ENCODE peak calls at places on chromosomes 7 and 10, in seven cellular contexts. One of them, this sample, is unnamed. For H3K27me3 and H3K4me1, the result is how much of the 10 kb centered on the place peaks cover.

GRCh38 chr7:73612598-73613269 is 11.6 kb downstream of the MLXIPL start:
- DNase-seq in adipocyte: peak
- DNase-seq in colonic mucosa: peak
- DNase-seq in SK-N-SH: no peak
- DNase-seq in HepG2: peak
- DNase-seq in ascending aorta: no peak
- DNase-seq in mammary epithelial cell: peak
- DNase-seq in this sample: peak

GRCh38 chr10:112832361-112832878 is 117.6 kb upstream of the TCF7L2 start:
- DNase-seq in adipocyte: no peak
- DNase-seq in colonic mucosa: no peak
- DNase-seq in SK-N-SH: no peak
- DNase-seq in HepG2: no peak
- DNase-seq in ascending aorta: no peak
- DNase-seq in mammary epithelial cell: peak
- DNase-seq in this sample: no peak

GRCh38 chr7:19519443-19519977 is 189.3 kb downstream of the POLR1F start:
- DNase-seq in adipocyte: no peak
- DNase-seq in colonic mucosa: no peak
- DNase-seq in SK-N-SH: no peak
- DNase-seq in HepG2: no peak
- DNase-seq in ascending aorta: no peak
- DNase-seq in mammary epithelial cell: peak
- DNase-seq in this sample: no peak

GRCh38 chr10:71509444-71509843 is 112.7 kb downstream of the CDH23 start:
- DNase-seq in adipocyte: no peak
- DNase-seq in colonic mucosa: no peak
- DNase-seq in SK-N-SH: no peak
- DNase-seq in HepG2: no peak
- DNase-seq in ascending aorta: no peak
- DNase-seq in mammary epithelial cell: no peak
- DNase-seq in this sample: no peak

GRCh38 chr7:50068026-50068425 is 25.0 kb downstream of the ZPBP start:
- DNase-seq in adipocyte: no peak
- DNase-seq in colonic mucosa: peak
- DNase-seq in SK-N-SH: no peak
- DNase-seq in HepG2: peak
- DNase-seq in ascending aorta: no peak
- DNase-seq in mammary epithelial cell: peak
- DNase-seq in this sample: peak

GRCh38 chr7:105935250-105935649 is 27.8 kb upstream of the CDHR3 start:
- DNase-seq in adipocyte: no peak
- DNase-seq in colonic mucosa: no peak
- DNase-seq in SK-N-SH: no peak
- DNase-seq in HepG2: no peak
- DNase-seq in ascending aorta: no peak
- DNase-seq in mammary epithelial cell: no peak
- DNase-seq in this sample: no peak

GRCh38 chr10:59675812-59676211 is 33.8 kb downstream of the SLC16A9 start:
- DNase-seq in adipocyte: no peak
- DNase-seq in colonic mucosa: peak
- DNase-seq in SK-N-SH: no peak
- DNase-seq in HepG2: peak
- DNase-seq in ascending aorta: no peak
- DNase-seq in mammary epithelial cell: no peak
- DNase-seq in this sample: no peak

GRCh38 chr7:47497367-47498096 is 84.4 kb downstream of the TNS3 start:
- DNase-seq in adipocyte: no peak
- DNase-seq in colonic mucosa: no peak
- DNase-seq in SK-N-SH: peak
- DNase-seq in HepG2: no peak
- DNase-seq in ascending aorta: no peak
- DNase-seq in mammary epithelial cell: no peak
- DNase-seq in this sample: no peak

GRCh38 chr7:80047032-80047431 is 87.6 kb upstream of the GNAI1 start:
- DNase-seq in adipocyte: no peak
- DNase-seq in colonic mucosa: no peak
- DNase-seq in SK-N-SH: no peak
- DNase-seq in HepG2: no peak
- DNase-seq in ascending aorta: no peak
- DNase-seq in mammary epithelial cell: no peak
- DNase-seq in this sample: no peak

GRCh38 chr7:158395780-158396214 is 191.8 kb downstream of the PTPRN2 start:
- DNase-seq in adipocyte: no peak
- DNase-seq in colonic mucosa: peak
- DNase-seq in SK-N-SH: no peak
- DNase-seq in HepG2: no peak
- DNase-seq in ascending aorta: no peak
- DNase-seq in mammary epithelial cell: no peak
- DNase-seq in this sample: no peak

GRCh38 chr10:75638752-75639151 is 207.3 kb downstream of the LRMDA start:
- DNase-seq in adipocyte: no peak
- DNase-seq in colonic mucosa: no peak
- DNase-seq in SK-N-SH: no peak
- DNase-seq in HepG2: no peak
- DNase-seq in ascending aorta: no peak
- DNase-seq in mammary epithelial cell: no peak
- DNase-seq in this sample: no peak

GRCh38 chr10:75643405-75643804 is 212.0 kb downstream of the LRMDA start:
- DNase-seq in adipocyte: no peak
- DNase-seq in colonic mucosa: no peak
- DNase-seq in SK-N-SH: peak
- DNase-seq in HepG2: no peak
- DNase-seq in ascending aorta: no peak
- DNase-seq in mammary epithelial cell: no peak
- DNase-seq in this sample: no peak

GRCh38 chr10:75640803-75641202 is 209.4 kb downstream of the LRMDA start:
- DNase-seq in adipocyte: no peak
- DNase-seq in colonic mucosa: peak
- DNase-seq in SK-N-SH: no peak
- DNase-seq in HepG2: no peak
- DNase-seq in ascending aorta: no peak
- DNase-seq in mammary epithelial cell: no peak
- DNase-seq in this sample: peak

GRCh38 chr10:75640381-75640780 is 209.0 kb downstream of the LRMDA start:
- DNase-seq in adipocyte: no peak
- DNase-seq in colonic mucosa: no peak
- DNase-seq in SK-N-SH: no peak
- DNase-seq in HepG2: no peak
- DNase-seq in ascending aorta: no peak
- DNase-seq in mammary epithelial cell: no peak
- DNase-seq in this sample: no peak

GRCh38 chr10:75639726-75640125 is 208.3 kb downstream of the LRMDA start:
- DNase-seq in adipocyte: no peak
- DNase-seq in colonic mucosa: no peak
- DNase-seq in SK-N-SH: no peak
- DNase-seq in HepG2: no peak
- DNase-seq in ascending aorta: no peak
- DNase-seq in mammary epithelial cell: no peak
- DNase-seq in this sample: no peak
- H3K27me3 ChIP-seq in adipocyte: under half
- H3K27me3 ChIP-seq in colonic mucosa: under half
- H3K27me3 ChIP-seq in SK-N-SH: under half
- H3K27me3 ChIP-seq in HepG2: under half
- H3K27me3 ChIP-seq in ascending aorta: under half
- H3K27me3 ChIP-seq in mammary epithelial cell: under half
- H3K27me3 ChIP-seq in this sample: under half

GRCh38 chr7:94061316-94061715 is 57.2 kb upstream of the BET1 start:
- DNase-seq in adipocyte: no peak
- DNase-seq in colonic mucosa: no peak
- DNase-seq in SK-N-SH: no peak
- DNase-seq in HepG2: no peak
- DNase-seq in ascending aorta: no peak
- DNase-seq in mammary epithelial cell: no peak
- DNase-seq in this sample: no peak

GRCh38 chr7:94060772-94061171 is 56.6 kb upstream of the BET1 start:
- DNase-seq in adipocyte: no peak
- DNase-seq in colonic mucosa: no peak
- DNase-seq in SK-N-SH: no peak
- DNase-seq in HepG2: no peak
- DNase-seq in ascending aorta: no peak
- DNase-seq in mammary epithelial cell: no peak
- DNase-seq in this sample: no peak

GRCh38 chr7:94059747-94060146 is 55.6 kb upstream of the BET1 start:
- DNase-seq in adipocyte: no peak
- DNase-seq in colonic mucosa: no peak
- DNase-seq in SK-N-SH: no peak
- DNase-seq in HepG2: no peak
- DNase-seq in ascending aorta: no peak
- DNase-seq in mammary epithelial cell: no peak
- DNase-seq in this sample: no peak

GRCh38 chr7:94064541-94065191 is 60.5 kb upstream of the BET1 start:
- DNase-seq in adipocyte: no peak
- DNase-seq in colonic mucosa: no peak
- DNase-seq in SK-N-SH: peak
- DNase-seq in HepG2: no peak
- DNase-seq in ascending aorta: no peak
- DNase-seq in mammary epithelial cell: no peak
- DNase-seq in this sample: no peak

GRCh38 chr7:94062372-94062771 is 58.2 kb upstream of the BET1 start:
- DNase-seq in adipocyte: no peak
- DNase-seq in colonic mucosa: no peak
- DNase-seq in SK-N-SH: no peak
- DNase-seq in HepG2: no peak
- DNase-seq in ascending aorta: no peak
- DNase-seq in mammary epithelial cell: no peak
- DNase-seq in this sample: no peak
- H3K4me1 ChIP-seq in adipocyte: under half
- H3K4me1 ChIP-seq in colonic mucosa: under half
- H3K4me1 ChIP-seq in SK-N-SH: under half
- H3K4me1 ChIP-seq in HepG2: under half
- H3K4me1 ChIP-seq in ascending aorta: under half
- H3K4me1 ChIP-seq in mammary epithelial cell: under half
- H3K4me1 ChIP-seq in this sample: under half

GRCh38 chr10:101130141-101130540 is 959 bp upstream of the TLX1 start:
- DNase-seq in adipocyte: no peak
- DNase-seq in colonic mucosa: no peak
- DNase-seq in SK-N-SH: no peak
- DNase-seq in HepG2: no peak
- DNase-seq in ascending aorta: no peak
- DNase-seq in mammary epithelial cell: no peak
- DNase-seq in this sample: no peak
- H3K27me3 ChIP-seq in adipocyte: half or more
- H3K27me3 ChIP-seq in colonic mucosa: half or more
- H3K27me3 ChIP-seq in SK-N-SH: half or more
- H3K27me3 ChIP-seq in HepG2: half or more
- H3K27me3 ChIP-seq in ascending aorta: under half
- H3K27me3 ChIP-seq in mammary epithelial cell: half or more
- H3K27me3 ChIP-seq in this sample: under half

DNA sequence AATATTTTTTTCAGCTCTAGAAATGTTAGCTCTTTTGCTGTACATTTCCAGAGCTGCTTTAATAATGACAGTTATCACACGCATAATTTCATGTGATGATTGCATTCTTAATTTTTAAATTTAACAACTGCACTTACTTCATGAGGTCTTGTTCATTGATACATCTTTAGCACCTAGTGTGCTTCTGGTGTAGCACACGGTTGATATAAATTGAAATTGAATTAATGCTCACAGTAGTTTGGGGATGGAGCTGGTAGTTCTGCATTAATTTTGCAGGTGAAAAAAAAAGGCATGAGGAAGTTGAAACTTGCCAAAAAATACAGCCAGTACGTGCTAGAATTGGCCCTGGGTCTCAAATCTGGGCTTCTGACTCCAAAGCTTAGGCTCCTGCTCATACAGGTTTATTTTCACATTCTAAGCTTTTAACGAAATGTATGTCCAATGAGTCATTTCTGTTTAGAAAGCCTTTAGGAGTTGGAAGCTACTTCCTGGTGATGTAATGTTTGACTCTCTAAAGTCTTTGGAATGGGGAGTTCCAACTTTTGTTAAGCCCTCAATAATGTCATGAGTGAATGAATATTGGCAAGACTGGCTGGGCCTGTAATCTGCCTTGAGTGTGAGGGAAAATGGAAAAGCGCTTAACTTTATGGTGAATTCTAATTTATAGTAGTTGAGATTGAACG is 62.5 kb downstream of the DAGLB start:
- DNase-seq in adipocyte: peak
- DNase-seq in colonic mucosa: no peak
- DNase-seq in SK-N-SH: no peak
- DNase-seq in HepG2: peak
- DNase-seq in ascending aorta: no peak
- DNase-seq in mammary epithelial cell: peak
- DNase-seq in this sample: no peak
- H3K4me1 ChIP-seq in adipocyte: half or more
- H3K4me1 ChIP-seq in colonic mucosa: under half
- H3K4me1 ChIP-seq in SK-N-SH: under half
- H3K4me1 ChIP-seq in HepG2: half or more
- H3K4me1 ChIP-seq in ascending aorta: half or more
- H3K4me1 ChIP-seq in mammary epithelial cell: under half
- H3K4me1 ChIP-seq in this sample: under half

GRCh38 chr10:14478639-14479038 is 147.9 kb upstream of the FRMD4A start:
- DNase-seq in adipocyte: peak
- DNase-seq in colonic mucosa: no peak
- DNase-seq in SK-N-SH: peak
- DNase-seq in HepG2: no peak
- DNase-seq in ascending aorta: no peak
- DNase-seq in mammary epithelial cell: peak
- DNase-seq in this sample: peak

GRCh38 chr10:14481752-14482151 is 151.0 kb upstream of the FRMD4A start:
- DNase-seq in adipocyte: no peak
- DNase-seq in colonic mucosa: no peak
- DNase-seq in SK-N-SH: no peak
- DNase-seq in HepG2: no peak
- DNase-seq in ascending aorta: no peak
- DNase-seq in mammary epithelial cell: no peak
- DNase-seq in this sample: no peak

GRCh38 chr10:14483417-14483816 is 152.7 kb upstream of the FRMD4A start:
- DNase-seq in adipocyte: no peak
- DNase-seq in colonic mucosa: no peak
- DNase-seq in SK-N-SH: no peak
- DNase-seq in HepG2: no peak
- DNase-seq in ascending aorta: no peak
- DNase-seq in mammary epithelial cell: no peak
- DNase-seq in this sample: no peak

GRCh38 chr10:14478201-14478600 is 147.5 kb upstream of the FRMD4A start:
- DNase-seq in adipocyte: no peak
- DNase-seq in colonic mucosa: no peak
- DNase-seq in SK-N-SH: no peak
- DNase-seq in HepG2: no peak
- DNase-seq in ascending aorta: no peak
- DNase-seq in mammary epithelial cell: no peak
- DNase-seq in this sample: no peak

GRCh38 chr10:14481014-14481413 is 150.3 kb upstream of the FRMD4A start:
- DNase-seq in adipocyte: no peak
- DNase-seq in colonic mucosa: no peak
- DNase-seq in SK-N-SH: no peak
- DNase-seq in HepG2: no peak
- DNase-seq in ascending aorta: no peak
- DNase-seq in mammary epithelial cell: no peak
- DNase-seq in this sample: no peak
- H3K27me3 ChIP-seq in adipocyte: under half
- H3K27me3 ChIP-seq in colonic mucosa: under half
- H3K27me3 ChIP-seq in SK-N-SH: under half
- H3K27me3 ChIP-seq in HepG2: under half
- H3K27me3 ChIP-seq in ascending aorta: under half
- H3K27me3 ChIP-seq in mammary epithelial cell: under half
- H3K27me3 ChIP-seq in this sample: under half

GRCh38 chr10:124739119-124739921 is 4.9 kb downstream of the FAM53B start:
- DNase-seq in adipocyte: no peak
- DNase-seq in colonic mucosa: no peak
- DNase-seq in SK-N-SH: no peak
- DNase-seq in HepG2: no peak
- DNase-seq in ascending aorta: peak
- DNase-seq in mammary epithelial cell: no peak
- DNase-seq in this sample: no peak
- H3K4me1 ChIP-seq in adipocyte: half or more
- H3K4me1 ChIP-seq in colonic mucosa: half or more
- H3K4me1 ChIP-seq in SK-N-SH: under half
- H3K4me1 ChIP-seq in HepG2: half or more
- H3K4me1 ChIP-seq in ascending aorta: half or more
- H3K4me1 ChIP-seq in mammary epithelial cell: half or more
- H3K4me1 ChIP-seq in this sample: half or more